ENCODE peak calls at places on chromosomes 5 and 9, in ten cellular contexts. One of them, this sample, is unnamed.

GRCh38 chr9:81032831-81033230 is 656.5 kb downstream of the TLE1 start:
- DNase-seq in mammary epithelial cell: peak; percentile 16
- DNase-seq in lung: no peak
- DNase-seq in coronary artery: no peak
- DNase-seq in HFF-Myc: no peak
- DNase-seq in AG09319: no peak
- DNase-seq in RWPE1: no peak
- DNase-seq in GM20000: no peak
- DNase-seq in NB4: no peak
- DNase-seq in SK-N-SH: no peak
- DNase-seq in this sample: peak; percentile 65

GRCh38 chr5:6634327-6634713 is 1.1 kb downstream of the SRD5A1 start:
- DNase-seq in mammary epithelial cell: no peak
- DNase-seq in lung: no peak
- DNase-seq in coronary artery: no peak
- DNase-seq in HFF-Myc: no peak
- DNase-seq in AG09319: no peak
- DNase-seq in RWPE1: peak; percentile 21
- DNase-seq in GM20000: peak; percentile 58
- DNase-seq in NB4: peak; percentile 71
- DNase-seq in SK-N-SH: peak; percentile 47
- DNase-seq in this sample: peak; percentile 23

GRCh38 chr9:127523312-127523851 is 72.1 kb downstream of the LRSAM1 start:
- DNase-seq in mammary epithelial cell: no peak
- DNase-seq in lung: no peak
- DNase-seq in coronary artery: peak; percentile 70
- DNase-seq in HFF-Myc: no peak
- DNase-seq in AG09319: no peak
- DNase-seq in RWPE1: no peak
- DNase-seq in GM20000: no peak
- DNase-seq in NB4: peak; percentile 67
- DNase-seq in SK-N-SH: peak; percentile 68
- DNase-seq in this sample: peak; percentile 41

GRCh38 chr9:89669361-89669842 is 64.6 kb downstream of the GADD45G start:
- DNase-seq in mammary epithelial cell: no peak
- DNase-seq in lung: no peak
- DNase-seq in coronary artery: no peak
- DNase-seq in HFF-Myc: no peak
- DNase-seq in AG09319: no peak
- DNase-seq in RWPE1: no peak
- DNase-seq in GM20000: no peak
- DNase-seq in NB4: no peak
- DNase-seq in SK-N-SH: no peak
- DNase-seq in this sample: no peak

GRCh38 chr5:159184858-159185381 is 24.4 kb downstream of the RNF145 start:
- DNase-seq in mammary epithelial cell: peak; percentile 87
- DNase-seq in lung: no peak
- DNase-seq in coronary artery: no peak
- DNase-seq in HFF-Myc: peak; percentile 51
- DNase-seq in AG09319: no peak
- DNase-seq in RWPE1: no peak
- DNase-seq in GM20000: no peak
- DNase-seq in NB4: no peak
- DNase-seq in SK-N-SH: no peak
- DNase-seq in this sample: peak; percentile 87

GRCh38 chr9:136219276-136219675 is 14.3 kb upstream of the LHX3 start:
- DNase-seq in mammary epithelial cell: peak; percentile 77
- DNase-seq in lung: no peak
- DNase-seq in coronary artery: no peak
- DNase-seq in HFF-Myc: peak; percentile 30
- DNase-seq in AG09319: no peak
- DNase-seq in RWPE1: peak; percentile 85
- DNase-seq in GM20000: no peak
- DNase-seq in NB4: no peak
- DNase-seq in SK-N-SH: no peak
- DNase-seq in this sample: peak; percentile 65

GRCh38 chr9:129069128-129069824 is 11.6 kb upstream of the DOLPP1 start:
- DNase-seq in mammary epithelial cell: no peak
- DNase-seq in lung: peak; percentile 41
- DNase-seq in coronary artery: no peak
- DNase-seq in HFF-Myc: no peak
- DNase-seq in AG09319: no peak
- DNase-seq in RWPE1: no peak
- DNase-seq in GM20000: peak; percentile 58
- DNase-seq in NB4: peak; percentile 98
- DNase-seq in SK-N-SH: peak; percentile 72
- DNase-seq in this sample: no peak

GRCh38 chr5:180352116-180352975 is 790 bp downstream of the GFPT2 start:
- DNase-seq in mammary epithelial cell: no peak
- DNase-seq in lung: no peak
- DNase-seq in coronary artery: no peak
- DNase-seq in HFF-Myc: no peak
- DNase-seq in AG09319: no peak
- DNase-seq in RWPE1: no peak
- DNase-seq in GM20000: peak; percentile 51
- DNase-seq in NB4: no peak
- DNase-seq in SK-N-SH: peak; percentile 70
- DNase-seq in this sample: no peak

GRCh38 chr9:124208571-124208970 is 49.2 kb upstream of the NEK6 start:
- DNase-seq in mammary epithelial cell: no peak
- DNase-seq in lung: no peak
- DNase-seq in coronary artery: no peak
- DNase-seq in HFF-Myc: no peak
- DNase-seq in AG09319: no peak
- DNase-seq in RWPE1: no peak
- DNase-seq in GM20000: no peak
- DNase-seq in NB4: no peak
- DNase-seq in SK-N-SH: no peak
- DNase-seq in this sample: no peak

GRCh38 chr5:179196420-179197079 is 136.4 kb downstream of the ZNF354C start:
- DNase-seq in mammary epithelial cell: no peak
- DNase-seq in lung: no peak
- DNase-seq in coronary artery: no peak
- DNase-seq in HFF-Myc: no peak
- DNase-seq in AG09319: no peak
- DNase-seq in RWPE1: no peak
- DNase-seq in GM20000: no peak
- DNase-seq in NB4: no peak
- DNase-seq in SK-N-SH: no peak
- DNase-seq in this sample: no peak

DNA sequence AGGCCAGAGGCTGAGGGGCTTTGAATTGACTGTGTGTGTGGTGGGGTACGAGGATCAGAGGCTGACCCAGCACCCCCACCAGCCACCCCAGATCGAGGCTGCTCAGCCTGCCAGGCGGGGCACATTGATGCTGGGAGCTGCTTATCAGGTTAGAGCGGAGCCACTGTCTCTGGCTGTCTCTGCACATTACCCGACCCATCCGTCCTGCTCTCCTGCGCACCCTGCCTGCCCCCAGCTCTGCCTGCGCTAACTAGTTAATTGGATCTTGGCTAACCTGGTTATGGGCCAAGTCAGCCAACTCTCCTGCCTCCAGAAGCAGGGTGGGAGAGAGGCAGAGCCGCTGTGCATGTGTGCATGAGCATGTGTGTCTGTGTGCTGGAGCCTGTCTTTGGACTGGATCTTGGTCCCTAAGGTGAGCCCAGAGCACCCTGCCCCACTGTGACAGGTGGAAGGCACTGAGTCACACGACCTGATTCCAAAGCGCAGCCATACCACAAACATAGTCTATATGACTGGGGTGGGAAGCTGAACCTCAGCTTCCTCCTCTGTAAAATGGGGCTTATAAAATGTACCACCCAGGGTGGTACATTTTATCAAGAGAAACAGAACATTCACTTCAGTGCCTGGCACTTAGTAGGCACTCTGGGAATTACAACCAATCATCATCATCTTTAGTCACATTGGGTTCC is 39.7 kb downstream of the PCDH1 start:
- DNase-seq in mammary epithelial cell: no peak
- DNase-seq in lung: no peak
- DNase-seq in coronary artery: no peak
- DNase-seq in HFF-Myc: no peak
- DNase-seq in AG09319: no peak
- DNase-seq in RWPE1: no peak
- DNase-seq in GM20000: no peak
- DNase-seq in NB4: no peak
- DNase-seq in SK-N-SH: peak; percentile 73
- DNase-seq in this sample: no peak
- TF ChIP-seq CTCF in mammary epithelial cell: no peak
- TF ChIP-seq CTCF in lung: no peak
- TF ChIP-seq CTCF in coronary artery: no peak
- TF ChIP-seq CTCF in HFF-Myc: no peak
- TF ChIP-seq CTCF in AG09319: no peak
- TF ChIP-seq CTCF in RWPE1: no peak
- TF ChIP-seq CTCF in GM20000: no peak
- TF ChIP-seq CTCF in NB4: no peak
- TF ChIP-seq CTCF in SK-N-SH: no peak
- TF ChIP-seq CTCF in this sample: no peak

GRCh38 chr5:36876965-36877666 is 547 bp downstream of the NIPBL start:
- DNase-seq in mammary epithelial cell: peak; percentile 72
- DNase-seq in lung: peak; percentile 71
- DNase-seq in coronary artery: peak; percentile 84
- DNase-seq in HFF-Myc: no peak
- DNase-seq in AG09319: no peak
- DNase-seq in RWPE1: peak; percentile 53
- DNase-seq in GM20000: peak; percentile 30
- DNase-seq in NB4: peak; percentile 79
- DNase-seq in SK-N-SH: peak; percentile 72
- DNase-seq in this sample: peak; percentile 69
- TF ChIP-seq CTCF in mammary epithelial cell: no peak
- TF ChIP-seq CTCF in lung: no peak
- TF ChIP-seq CTCF in coronary artery: no peak
- TF ChIP-seq CTCF in HFF-Myc: no peak
- TF ChIP-seq CTCF in AG09319: no peak
- TF ChIP-seq CTCF in RWPE1: no peak
- TF ChIP-seq CTCF in GM20000: no peak
- TF ChIP-seq CTCF in NB4: no peak
- TF ChIP-seq CTCF in SK-N-SH: peak; percentile 7
- TF ChIP-seq CTCF in this sample: peak; percentile 4

DNA sequence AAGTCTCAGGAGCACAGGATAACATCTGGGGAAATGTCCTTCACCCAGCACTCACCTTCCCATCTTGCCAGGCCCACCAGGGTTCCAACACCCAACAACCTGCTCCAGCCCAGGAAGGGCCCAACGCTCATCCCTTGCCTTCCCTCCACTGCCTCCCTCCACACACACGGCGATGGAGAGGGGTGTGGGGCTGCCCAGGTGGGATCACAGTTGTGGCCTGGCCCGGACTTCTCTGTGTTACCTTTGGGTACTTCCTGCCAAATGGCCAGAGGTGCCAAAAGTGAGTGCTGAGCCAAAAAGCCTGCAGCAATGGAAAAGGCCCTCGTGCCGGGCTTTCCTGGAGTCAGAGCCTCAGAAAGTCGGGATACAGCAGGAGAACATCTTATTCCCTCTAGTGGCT is 15.6 kb upstream of the TDRD7 start:
- DNase-seq in mammary epithelial cell: no peak
- DNase-seq in lung: no peak
- DNase-seq in coronary artery: no peak
- DNase-seq in HFF-Myc: no peak
- DNase-seq in AG09319: no peak
- DNase-seq in RWPE1: no peak
- DNase-seq in GM20000: no peak
- DNase-seq in NB4: no peak
- DNase-seq in SK-N-SH: no peak
- DNase-seq in this sample: no peak
- TF ChIP-seq CTCF in mammary epithelial cell: no peak
- TF ChIP-seq CTCF in lung: no peak
- TF ChIP-seq CTCF in coronary artery: no peak
- TF ChIP-seq CTCF in HFF-Myc: no peak
- TF ChIP-seq CTCF in AG09319: no peak
- TF ChIP-seq CTCF in RWPE1: no peak
- TF ChIP-seq CTCF in GM20000: no peak
- TF ChIP-seq CTCF in NB4: no peak
- TF ChIP-seq CTCF in SK-N-SH: no peak
- TF ChIP-seq CTCF in this sample: no peak

GRCh38 chr5:37247496-37247895 is 1.7 kb downstream of the CPLANE1 start:
- DNase-seq in mammary epithelial cell: no peak
- DNase-seq in lung: no peak
- DNase-seq in coronary artery: no peak
- DNase-seq in HFF-Myc: no peak
- DNase-seq in AG09319: no peak
- DNase-seq in RWPE1: no peak
- DNase-seq in GM20000: no peak
- DNase-seq in NB4: no peak
- DNase-seq in SK-N-SH: no peak
- DNase-seq in this sample: no peak

GRCh38 chr5:37248387-37248969 is 698 bp downstream of the CPLANE1 start:
- DNase-seq in mammary epithelial cell: peak; percentile 5
- DNase-seq in lung: no peak
- DNase-seq in coronary artery: no peak
- DNase-seq in HFF-Myc: no peak
- DNase-seq in AG09319: no peak
- DNase-seq in RWPE1: no peak
- DNase-seq in GM20000: no peak
- DNase-seq in NB4: peak; percentile 38
- DNase-seq in SK-N-SH: peak; percentile 29
- DNase-seq in this sample: peak; percentile 30

GRCh38 chr5:37249820-37250175 is 622 bp upstream of the CPLANE1 start:
- DNase-seq in mammary epithelial cell: no peak
- DNase-seq in lung: no peak
- DNase-seq in coronary artery: no peak
- DNase-seq in HFF-Myc: no peak
- DNase-seq in AG09319: no peak
- DNase-seq in RWPE1: no peak
- DNase-seq in GM20000: no peak
- DNase-seq in NB4: no peak
- DNase-seq in SK-N-SH: no peak
- DNase-seq in this sample: no peak

GRCh38 chr5:37247036-37247435 is 2.1 kb downstream of the CPLANE1 start:
- DNase-seq in mammary epithelial cell: no peak
- DNase-seq in lung: no peak
- DNase-seq in coronary artery: no peak
- DNase-seq in HFF-Myc: no peak
- DNase-seq in AG09319: no peak
- DNase-seq in RWPE1: no peak
- DNase-seq in GM20000: no peak
- DNase-seq in NB4: no peak
- DNase-seq in SK-N-SH: no peak
- DNase-seq in this sample: peak; percentile 4

DNA sequence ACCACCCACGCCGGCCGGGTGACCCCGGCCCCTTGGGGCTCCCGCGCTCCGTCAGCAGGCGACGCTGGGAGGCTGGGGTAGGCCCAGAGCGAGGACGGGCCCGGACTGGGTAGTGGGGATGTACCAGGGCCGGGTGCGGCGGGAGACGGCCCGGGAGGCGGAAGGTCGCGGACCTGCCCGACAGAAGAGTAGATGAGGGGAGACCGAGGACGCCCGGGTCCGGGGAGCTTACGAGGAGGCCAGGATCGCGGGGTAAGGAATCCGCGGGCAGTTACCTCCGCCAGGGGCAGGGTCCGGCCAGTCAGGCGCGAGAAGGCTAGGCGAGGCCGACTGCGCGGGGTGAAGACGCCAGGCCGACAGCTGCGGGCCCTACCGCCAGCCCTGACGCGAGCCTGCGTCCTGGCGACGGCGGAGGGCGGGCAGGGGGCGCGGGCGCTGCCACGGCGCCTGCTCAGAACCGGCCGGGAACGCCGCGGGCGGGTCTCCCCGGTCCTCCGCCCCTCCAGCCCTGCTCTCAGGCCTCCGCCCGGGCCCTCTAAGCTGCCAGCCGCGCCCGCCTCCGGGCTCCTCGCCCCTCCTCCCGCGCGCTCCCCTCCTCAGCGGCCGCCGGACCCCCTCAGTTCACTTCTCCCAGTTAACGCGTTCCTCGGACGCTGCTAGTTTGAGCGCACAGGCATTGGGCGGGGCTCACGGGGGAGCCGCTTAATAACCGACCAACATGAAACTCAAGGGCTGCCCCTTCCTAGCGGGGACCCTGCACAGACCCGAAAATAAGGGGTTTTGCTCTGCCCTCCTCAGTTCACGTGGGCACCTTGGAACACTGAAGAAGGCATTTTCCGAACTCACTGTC is at the start of gene CPLANE1:
- DNase-seq in mammary epithelial cell: peak; percentile 60
- DNase-seq in lung: peak; percentile 72
- DNase-seq in coronary artery: peak; percentile 85
- DNase-seq in HFF-Myc: peak; percentile 14
- DNase-seq in AG09319: peak; percentile 54
- DNase-seq in RWPE1: peak; percentile 61
- DNase-seq in GM20000: peak; percentile 89
- DNase-seq in NB4: peak; percentile 94
- DNase-seq in SK-N-SH: peak; percentile 94
- DNase-seq in this sample: peak; percentile 83
- TF ChIP-seq CTCF in mammary epithelial cell: no peak
- TF ChIP-seq CTCF in lung: no peak
- TF ChIP-seq CTCF in coronary artery: no peak
- TF ChIP-seq CTCF in HFF-Myc: no peak
- TF ChIP-seq CTCF in AG09319: no peak
- TF ChIP-seq CTCF in RWPE1: peak; percentile 36
- TF ChIP-seq CTCF in GM20000: no peak
- TF ChIP-seq CTCF in NB4: peak; percentile 3
- TF ChIP-seq CTCF in SK-N-SH: no peak
- TF ChIP-seq CTCF in this sample: no peak

This sample was measured in astrocyte of the spinal cord.